ENCODE peak calls at places on chromosomes 7 and 10, in ten cellular contexts. F, I, G, B, U, P, R, V, J and X are unnamed samples.
A peak's percentile ranks its signal among the peaks of the same experiment; 100 is the strongest.

GRCh38 chr10:1570652-1571051 is 166.7 kb downstream of the ADARB2 start:
- DNase-seq in F (peak; percentile 32), I (no peak), G (no peak), B (no peak), U (no peak), P (no peak), R (no peak), V (no peak), J (no peak), X (no peak)

GRCh38 chr10:47115322-47115721 is 184.7 kb upstream of the GDF10 start:
- DNase-seq in F (no peak), I (no peak), G (no peak), B (no peak), U (no peak), P (no peak), R (no peak), V (no peak), J (no peak), X (no peak)

GRCh38 chr7:151867912-151868804 is 8.8 kb downstream of the PRKAG2 start:
- DNase-seq in F (no peak), I (no peak), G (no peak), B (peak; percentile 77), U (no peak), P (no peak), R (no peak), V (no peak), J (no peak), X (no peak)

GRCh38 chr7:1270181-1270580 is 37.5 kb downstream of the UNCX start:
- DNase-seq in F (no peak), I (no peak), G (no peak), B (no peak), U (no peak), P (no peak), R (no peak), V (no peak), J (no peak), X (no peak)

GRCh38 chr7:96088579-96088978 is 233.3 kb downstream of the SLC25A13 start:
- DNase-seq in F (no peak), I (no peak), G (no peak), B (no peak), U (no peak), P (peak; percentile 88), R (peak; percentile 83), V (no peak), J (no peak), X (no peak)

GRCh38 chr7:114255404-114255841 is 159.2 kb upstream of the FOXP2 start:
- DNase-seq in F (no peak), I (no peak), G (no peak), B (no peak), U (no peak), P (no peak), R (no peak), V (no peak), J (no peak), X (no peak)

GRCh38 chr10:88065384-88066049 is 202.1 kb downstream of the PTEN start:
- DNase-seq in F (no peak), I (no peak), G (no peak), B (no peak), U (no peak), P (no peak), R (no peak), V (no peak), J (no peak), X (no peak)

GRCh38 chr10:1115262-1115955 is 59.2 kb downstream of the WDR37 start:
- DNase-seq in F (no peak), I (no peak), G (peak; percentile 35), B (no peak), U (no peak), P (no peak), R (no peak), V (peak; percentile 81), J (no peak), X (no peak)

GRCh38 chr7:2583798-2584580 is 25.2 kb downstream of the IQCE start:
- DNase-seq in F (no peak), I (no peak), G (no peak), B (no peak), U (no peak), P (no peak), R (no peak), V (no peak), J (no peak), X (no peak)

GRCh38 chr10:103493911-103494877 is 689 bp downstream of the NEURL1 start:
- DNase-seq in F (peak; percentile 64), I (no peak), G (no peak), B (peak; percentile 78), U (peak; percentile 45), P (no peak), R (no peak), V (peak; percentile 68), J (peak; percentile 64), X (peak; percentile 41)

GRCh38 chr10:14004536-14004935 is 326.2 kb downstream of the FRMD4A start:
- DNase-seq in F (no peak), I (no peak), G (no peak), B (no peak), U (peak; percentile 59), P (peak; percentile 52), R (peak; percentile 64), V (no peak), J (no peak), X (no peak)

GRCh38 chr10:22712246-22712958 is 2.0 kb downstream of the PIP4K2A start:
- DNase-seq in F (no peak), I (no peak), G (no peak), B (no peak), U (peak; percentile 74), P (no peak), R (peak; percentile 14), V (no peak), J (no peak), X (no peak)

GRCh38 chr10:90289037-90289436 is 568.8 kb downstream of the HTR7 start:
- DNase-seq in F (no peak), I (no peak), G (no peak), B (no peak), U (no peak), P (no peak), R (peak; percentile 41), V (peak; percentile 14), J (no peak), X (no peak)

GRCh38 chr7:49486974-49487919 is 286.2 kb upstream of the VWC2 start:
- DNase-seq in F (peak; percentile 49), I (no peak), G (peak; percentile 18), B (no peak), U (no peak), P (no peak), R (no peak), V (no peak), J (no peak), X (peak; percentile 26)

GRCh38 chr7:88480901-88481300 is 174.2 kb upstream of the STEAP4 start:
- DNase-seq in F (no peak), I (no peak), G (no peak), B (no peak), U (no peak), P (no peak), R (no peak), V (no peak), J (no peak), X (peak; percentile 12)

GRCh38 chr7:88480266-88480665 is 173.6 kb upstream of the STEAP4 start:
- DNase-seq in F (no peak), I (no peak), G (no peak), B (no peak), U (no peak), P (no peak), R (no peak), V (no peak), J (no peak), X (no peak)

DNA sequence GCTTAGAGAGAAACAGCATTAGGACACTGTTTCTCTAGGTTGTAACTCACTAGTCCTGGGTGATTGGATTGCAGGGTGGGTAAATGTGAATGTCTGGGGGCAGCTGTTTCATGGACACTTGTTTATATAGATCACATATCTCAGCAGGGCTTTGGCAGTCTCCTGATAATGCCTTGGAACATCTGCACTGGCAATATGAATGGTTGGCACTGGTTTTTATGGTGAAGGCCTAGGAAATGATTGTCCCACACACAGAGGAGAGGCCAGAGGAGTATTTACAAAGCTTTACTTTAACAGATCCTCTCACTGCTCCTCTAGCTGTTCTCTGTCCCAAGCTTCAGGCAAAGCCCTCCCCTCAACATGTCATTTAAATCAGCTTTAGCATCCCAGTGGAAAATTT is 171.3 kb upstream of the STEAP4 start:
- DNase-seq in F (no peak), I (no peak), G (no peak), B (no peak), U (no peak), P (no peak), R (no peak), V (no peak), J (no peak), X (peak; percentile 19)
- H3K9me2 ChIP-seq in F (no peaks in the 10 kb centered on the region), I (no peaks in the 10 kb centered on the region), G (no peaks in the 10 kb centered on the region), B (no peaks in the 10 kb centered on the region), U (no peaks in the 10 kb centered on the region), P (no peaks in the 10 kb centered on the region), R (no peaks in the 10 kb centered on the region), V (no peaks in the 10 kb centered on the region), J (no peaks in the 10 kb centered on the region), X (no peaks in the 10 kb centered on the region)

GRCh38 chr10:59019603-59020002 is 156.8 kb upstream of the PHYHIPL start:
- DNase-seq in F (no peak), I (no peak), G (no peak), B (no peak), U (peak; percentile 16), P (no peak), R (no peak), V (no peak), J (no peak), X (no peak)

GRCh38 chr10:59016043-59016442 is 160.4 kb upstream of the PHYHIPL start:
- DNase-seq in F (peak; percentile 45), I (no peak), G (no peak), B (no peak), U (no peak), P (no peak), R (no peak), V (no peak), J (no peak), X (no peak)

DNA sequence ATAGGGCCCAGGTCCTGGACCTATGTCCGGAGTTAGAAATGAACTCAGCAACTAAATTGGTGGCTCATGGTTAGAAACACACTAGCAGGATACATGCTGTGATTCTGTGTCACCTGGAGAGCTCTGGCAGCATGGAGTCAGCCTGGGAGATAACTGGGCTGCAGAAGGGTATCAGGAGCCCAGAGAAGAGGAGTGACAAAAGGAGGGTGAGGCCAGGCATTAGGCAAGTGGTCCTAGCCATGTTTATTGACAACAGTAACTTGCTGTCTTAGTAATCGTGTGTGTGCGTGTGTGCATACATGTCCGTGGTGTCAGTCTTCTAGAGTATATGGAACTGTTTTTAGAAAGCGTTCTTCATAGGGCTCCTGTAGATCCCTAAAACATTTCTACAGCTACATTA is 157.5 kb upstream of the PHYHIPL start:
- DNase-seq in F (no peak), I (no peak), G (no peak), B (no peak), U (peak; percentile 26), P (no peak), R (no peak), V (no peak), J (no peak), X (no peak)
- H3K27ac ChIP-seq in F (no peak overlapping the region), I (no peak overlapping the region), G (no peak overlapping the region), B (no peak overlapping the region), U (no peak overlapping the region), P (no peak overlapping the region), R (no peak overlapping the region), V (no peak overlapping the region), J (no peak overlapping the region), X (no peak overlapping the region)

GRCh38 chr7:106683941-106684340 is 23.0 kb upstream of the CCDC71L start:
- DNase-seq in F (no peak), I (no peak), G (no peak), B (no peak), U (no peak), P (no peak), R (no peak), V (no peak), J (no peak), X (no peak)
- H3K9me2 ChIP-seq in F (no peaks in the 10 kb centered on the region), I (no peaks in the 10 kb centered on the region), G (no peaks in the 10 kb centered on the region), B (no peaks in the 10 kb centered on the region), U (no peaks in the 10 kb centered on the region), P (no peaks in the 10 kb centered on the region), R (no peaks in the 10 kb centered on the region), V (no peaks in the 10 kb centered on the region), J (no peaks in the 10 kb centered on the region), X (no peaks in the 10 kb centered on the region)

GRCh38 chr10:75763652-75764051 is 332.2 kb downstream of the LRMDA start:
- DNase-seq in F (no peak), I (no peak), G (no peak), B (no peak), U (no peak), P (no peak), R (no peak), V (no peak), J (no peak), X (no peak)
- H3K27ac ChIP-seq in F (no peak overlapping the region), I (no peak overlapping the region), G (no peak overlapping the region), B (no peak overlapping the region), U (no peak overlapping the region), P (peak overlapping the region; percentile 6), R (no peak overlapping the region), V (no peak overlapping the region), J (no peak overlapping the region), X (no peak overlapping the region)